ENCODE peak calls at places on chromosome 13, in five cellular contexts. Z, P, I, R and B are unnamed samples. For H3K27me3, the result is how much of the 10 kb centered on the place peaks cover.

GRCh38 chr13:30908416-30908980 is 2.4 kb downstream of the MEDAG start:
- DNase-seq in Z (no peak), P (peak), I (no peak), R (no peak), B (no peak)

GRCh38 chr13:42525035-42525504 is 48.9 kb upstream of the TNFSF11 start:
- DNase-seq in Z (no peak), P (no peak), I (no peak), R (no peak), B (no peak)

GRCh38 chr13:23609414-23610186 is 39.4 kb downstream of the TNFRSF19 start:
- DNase-seq in Z (no peak), P (peak), I (no peak), R (no peak), B (no peak)

GRCh38 chr13:42750858-42751257 is 30.5 kb upstream of the FAM216B start:
- DNase-seq in Z (no peak), P (no peak), I (no peak), R (no peak), B (no peak)

GRCh38 chr13:113874579-113875428 is 10.9 kb upstream of the GAS6 start:
- DNase-seq in Z (no peak), P (no peak), I (no peak), R (no peak), B (no peak)

GRCh38 chr13:43953370-43953769 is 73.7 kb downstream of the LACC1 start:
- DNase-seq in Z (no peak), P (no peak), I (no peak), R (no peak), B (no peak)

GRCh38 chr13:48234652-48235099 is 1.7 kb downstream of the ITM2B start:
- DNase-seq in Z (no peak), P (no peak), I (no peak), R (no peak), B (no peak)

GRCh38 chr13:69633044-69633443 is 474.6 kb upstream of the ATXN8OS start:
- DNase-seq in Z (no peak), P (no peak), I (no peak), R (no peak), B (no peak)

GRCh38 chr13:70448820-70449219 is 340.6 kb upstream of the KLHL1 start:
- DNase-seq in Z (no peak), P (no peak), I (no peak), R (no peak), B (no peak)

GRCh38 chr13:45615501-45616101 is at the start of gene ERICH6B:
- DNase-seq in Z (no peak), P (peak), I (no peak), R (no peak), B (no peak)

GRCh38 chr13:92187378-92187989 is 789.1 kb downstream of the GPC5 start:
- DNase-seq in Z (no peak), P (peak), I (no peak), R (peak), B (no peak)

GRCh38 chr13:33218020-33218419 is 67.5 kb downstream of the STARD13 start:
- DNase-seq in Z (no peak), P (no peak), I (no peak), R (no peak), B (no peak)

GRCh38 chr13:109494955-109495354 is 291.4 kb downstream of the IRS2 start:
- DNase-seq in Z (no peak), P (no peak), I (no peak), R (no peak), B (no peak)

GRCh38 chr13:23381877-23382276 is 51.6 kb downstream of the SACS start:
- DNase-seq in Z (no peak), P (no peak), I (no peak), R (no peak), B (no peak)

GRCh38 chr13:114004416-114005205 is 30.7 kb upstream of the C13orf46 start:
- DNase-seq in Z (no peak), P (no peak), I (no peak), R (peak), B (no peak)

GRCh38 chr13:101416181-101417042 is at the start of gene NALCN:
- DNase-seq in Z (no peak), P (no peak), I (no peak), R (no peak), B (no peak)

GRCh38 chr13:50280538-50280937 is 265.3 kb downstream of the KCNRG start:
- DNase-seq in Z (no peak), P (no peak), I (no peak), R (no peak), B (no peak)

GRCh38 chr13:40404967-40405716 is 261.3 kb downstream of the FOXO1 start:
- DNase-seq in Z (no peak), P (no peak), I (no peak), R (no peak), B (no peak)

GRCh38 chr13:95560387-95560786 is 7.9 kb downstream of the CLDN10 start:
- DNase-seq in Z (no peak), P (no peak), I (no peak), R (no peak), B (no peak)
- H3K27ac ChIP-seq in Z (no peak), P (no peak), I (no peak), R (no peak), B (no peak)

GRCh38 chr13:57629821-57630235 is 1.7 kb upstream of the PCDH17 start:
- DNase-seq in Z (no peak), P (peak), I (no peak), R (peak), B (no peak)

GRCh38 chr13:57633141-57633949 is 1.8 kb downstream of the PCDH17 start:
- DNase-seq in Z (no peak), P (no peak), I (no peak), R (peak), B (no peak)

GRCh38 chr13:57630661-57631606 is 610 bp upstream of the PCDH17 start:
- DNase-seq in Z (no peak), P (no peak), I (no peak), R (no peak), B (no peak)

GRCh38 chr13:57632276-57633140 is 964 bp downstream of the PCDH17 start:
- DNase-seq in Z (no peak), P (no peak), I (no peak), R (no peak), B (no peak)

DNA sequence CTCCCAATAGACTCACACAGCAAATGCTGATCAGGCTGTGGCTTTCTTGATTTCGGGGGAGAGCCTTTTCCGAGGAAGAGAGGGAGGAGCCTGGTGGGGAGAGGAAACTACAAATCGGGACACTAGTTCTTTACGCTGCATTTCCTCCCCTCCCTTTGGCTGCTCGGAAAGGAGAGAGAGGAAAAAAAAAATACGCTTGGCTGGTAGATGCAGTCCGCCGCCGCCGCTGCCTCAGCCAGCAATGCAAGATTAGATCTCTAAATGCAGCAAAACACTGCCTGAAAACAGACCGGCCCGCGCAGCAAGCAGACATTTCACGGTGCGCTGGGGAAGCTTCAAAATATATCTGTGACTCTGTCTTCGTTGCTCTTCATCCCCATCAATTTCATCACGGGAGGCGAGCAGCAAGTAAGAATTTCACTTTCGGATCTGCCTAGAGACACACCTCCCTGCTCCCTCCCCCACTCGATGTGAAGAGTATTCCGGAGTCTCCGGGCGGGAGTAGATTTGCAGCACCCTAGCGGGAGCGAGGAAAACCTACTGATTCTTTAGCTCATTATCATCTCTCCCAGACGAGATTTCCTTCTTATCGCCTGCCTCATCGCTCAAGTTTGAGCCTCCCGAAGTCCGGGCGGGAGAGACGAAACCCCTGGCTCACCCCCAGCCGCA is at the start of gene PCDH17:
- DNase-seq in Z (no peak), P (no peak), I (no peak), R (no peak), B (no peak)
- H3K27me3 ChIP-seq in Z (under half), P (under half), I (under half), R (under half), B (under half)

DNA sequence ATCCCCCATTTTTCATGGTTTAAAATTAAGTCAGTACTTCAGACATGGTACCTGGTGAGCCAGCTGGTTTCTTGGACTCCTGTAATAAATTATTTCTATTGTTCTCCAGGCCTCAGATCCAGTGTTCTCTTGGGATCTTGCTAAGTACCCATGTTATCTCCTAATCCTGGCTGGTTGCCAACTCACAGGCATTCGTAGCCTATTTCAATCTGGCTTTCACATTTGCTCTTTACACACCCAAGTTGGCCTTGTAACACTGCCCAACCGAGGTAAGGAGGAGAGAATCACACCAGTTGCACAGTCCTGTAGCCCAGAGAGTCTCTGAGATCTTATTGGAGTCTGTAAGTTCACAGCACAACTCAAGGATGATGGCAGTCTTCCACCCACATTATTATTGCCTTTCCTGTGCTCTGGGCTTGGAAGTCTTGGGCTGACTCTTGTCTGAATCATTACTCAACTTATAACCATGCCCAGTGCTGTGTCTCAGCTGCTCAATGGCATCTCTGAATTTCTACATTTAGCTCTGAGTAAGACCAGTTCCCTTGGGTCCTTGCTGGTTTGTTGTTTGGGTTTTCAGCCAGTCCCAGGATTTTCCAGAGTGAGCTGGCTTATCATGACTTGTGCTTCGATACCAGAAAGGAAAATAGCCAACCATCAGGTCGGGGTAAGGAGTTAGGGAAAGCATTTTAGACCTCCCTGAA is 76.6 kb upstream of the KLF12 start:
- DNase-seq in Z (no peak), P (no peak), I (peak), R (no peak), B (no peak)
- H3K27ac ChIP-seq in Z (no peak), P (no peak), I (peak), R (no peak), B (no peak)

DNA sequence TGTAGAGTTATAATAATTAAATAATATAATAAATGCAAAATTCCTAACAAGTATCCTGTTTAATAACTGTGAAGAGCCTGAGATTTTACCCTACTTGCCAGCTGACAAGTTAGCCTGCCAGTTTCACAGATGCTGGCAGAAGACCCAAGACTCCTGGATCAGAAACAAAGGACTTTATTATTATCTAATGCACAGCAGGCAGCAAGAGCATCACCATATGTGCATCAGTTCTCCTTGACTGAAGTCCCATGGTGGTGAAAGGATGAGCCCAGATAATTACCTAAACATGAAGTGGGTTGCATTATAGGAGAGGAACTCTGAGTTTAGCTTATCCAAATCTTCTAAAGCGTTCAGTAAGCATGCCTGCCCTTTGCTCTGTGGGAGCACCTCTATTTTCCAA is 39.1 kb upstream of the MTIF3 start:
- DNase-seq in Z (no peak), P (no peak), I (no peak), R (peak), B (no peak)
- H3K27me3 ChIP-seq in Z (under half), P (under half), I (under half), R (under half), B (under half)

DNA sequence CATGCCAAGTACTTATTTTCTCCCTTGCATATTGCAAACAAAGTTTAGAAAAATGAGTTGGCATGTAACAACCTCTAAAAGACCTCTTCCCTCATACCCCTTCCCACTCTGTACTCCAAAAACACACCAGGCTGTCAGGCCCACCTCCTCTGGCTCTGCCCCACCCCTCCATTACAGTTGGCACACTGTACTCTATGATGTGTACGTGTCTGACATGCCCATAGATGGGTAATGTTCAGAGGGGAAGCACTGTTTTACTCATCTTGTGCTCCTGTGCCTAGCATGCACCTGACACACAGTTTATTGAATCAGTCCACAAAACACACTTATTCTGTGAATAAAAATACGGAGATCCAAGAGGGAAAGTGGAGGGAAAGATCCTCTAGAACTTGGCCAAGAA is 45.6 kb downstream of the SERPINE3 start:
- DNase-seq in Z (no peak), P (no peak), I (no peak), R (no peak), B (no peak)
- H3K27ac ChIP-seq in Z (no peak), P (no peak), I (no peak), R (no peak), B (no peak)

GRCh38 chr13:112064222-112064621 is 2.7 kb upstream of the SOX1 start:
- DNase-seq in Z (no peak), P (no peak), I (no peak), R (no peak), B (no peak)
- H3K27me3 ChIP-seq in Z (under half), P (under half), I (under half), R (under half), B (under half)

GRCh38 chr13:104315606-104316005 is 1249.4 kb upstream of the SLC10A2 start:
- DNase-seq in Z (no peak), P (no peak), I (no peak), R (no peak), B (no peak)
- H3K27ac ChIP-seq in Z (no peak), P (no peak), I (no peak), R (no peak), B (no peak)